ENCODE peak calls at places on chromosome 3, in four cellular contexts. One of them, this sample, is unnamed.

GRCh38 chr3:73576995-73577394 is 47.7 kb downstream of the PDZRN3 start:
- DNase-seq in upper lobe of right lung: no peak
- DNase-seq in endothelial cell of umbilical vein: no peak
- DNase-seq in effector memory CD4-positive, alpha-beta T cell: no peak
- DNase-seq in this sample: no peak

GRCh38 chr3:55180936-55181535 is 253.2 kb upstream of the LRTM1 start:
- DNase-seq in upper lobe of right lung: no peak
- DNase-seq in endothelial cell of umbilical vein: peak; percentile 12
- DNase-seq in effector memory CD4-positive, alpha-beta T cell: no peak
- DNase-seq in this sample: peak; percentile 19

GRCh38 chr3:66106788-66107187 is 68.1 kb upstream of the MAGI1 start:
- DNase-seq in upper lobe of right lung: no peak
- DNase-seq in effector memory CD4-positive, alpha-beta T cell: no peak
- DNase-seq in endothelial cell of umbilical vein: peak; percentile 70
- DNase-seq in this sample: no peak

GRCh38 chr3:45226206-45226915 is at the start of gene TMEM158:
- DNase-seq in upper lobe of right lung: peak; percentile 91
- DNase-seq in effector memory CD4-positive, alpha-beta T cell: peak; percentile 65
- DNase-seq in endothelial cell of umbilical vein: peak; percentile 40
- DNase-seq in this sample: peak; percentile 99

GRCh38 chr3:96813820-96814580 is 394 bp upstream of the EPHA6 start:
- DNase-seq in endothelial cell of umbilical vein: peak; percentile 43
- DNase-seq in upper lobe of right lung: peak; percentile 70
- DNase-seq in effector memory CD4-positive, alpha-beta T cell: no peak
- DNase-seq in this sample: peak; percentile 78

GRCh38 chr3:108131105-108131794 is 40.4 kb upstream of the CD47 start:
- DNase-seq in upper lobe of right lung: no peak
- DNase-seq in effector memory CD4-positive, alpha-beta T cell: no peak
- DNase-seq in endothelial cell of umbilical vein: peak; percentile 62
- DNase-seq in this sample: no peak

GRCh38 chr3:87006844-87007439 is 16.0 kb upstream of the VGLL3 start:
- DNase-seq in endothelial cell of umbilical vein: no peak
- DNase-seq in upper lobe of right lung: no peak
- DNase-seq in effector memory CD4-positive, alpha-beta T cell: no peak
- DNase-seq in this sample: no peak

GRCh38 chr3:194087995-194088841 is 47.7 kb upstream of the HES1 start:
- DNase-seq in upper lobe of right lung: no peak
- DNase-seq in effector memory CD4-positive, alpha-beta T cell: no peak
- DNase-seq in endothelial cell of umbilical vein: no peak
- DNase-seq in this sample: no peak

GRCh38 chr3:99666201-99666600 is 27.8 kb downstream of the COL8A1 start:
- DNase-seq in endothelial cell of umbilical vein: no peak
- DNase-seq in upper lobe of right lung: no peak
- DNase-seq in effector memory CD4-positive, alpha-beta T cell: no peak
- DNase-seq in this sample: no peak

GRCh38 chr3:148175215-148175614 is 522.5 kb upstream of the AGTR1 start:
- DNase-seq in upper lobe of right lung: no peak
- DNase-seq in endothelial cell of umbilical vein: no peak
- DNase-seq in effector memory CD4-positive, alpha-beta T cell: no peak
- DNase-seq in this sample: no peak

GRCh38 chr3:45948881-45949280 is 5.6 kb downstream of the CXCR6 start:
- DNase-seq in upper lobe of right lung: no peak
- DNase-seq in endothelial cell of umbilical vein: no peak
- DNase-seq in effector memory CD4-positive, alpha-beta T cell: no peak
- DNase-seq in this sample: no peak

GRCh38 chr3:127590593-127591477 is at the start of gene TPRA1:
- DNase-seq in endothelial cell of umbilical vein: peak; percentile 96
- DNase-seq in effector memory CD4-positive, alpha-beta T cell: peak; percentile 77
- DNase-seq in upper lobe of right lung: peak; percentile 91
- DNase-seq in this sample: peak; percentile 98

GRCh38 chr3:11120091-11120845 is 34.0 kb upstream of the HRH1 start:
- DNase-seq in endothelial cell of umbilical vein: no peak
- DNase-seq in effector memory CD4-positive, alpha-beta T cell: no peak
- DNase-seq in upper lobe of right lung: no peak
- DNase-seq in this sample: peak; percentile 46

GRCh38 chr3:16378920-16379319 is 113.9 kb downstream of the OXNAD1 start:
- DNase-seq in upper lobe of right lung: no peak
- DNase-seq in endothelial cell of umbilical vein: no peak
- DNase-seq in effector memory CD4-positive, alpha-beta T cell: no peak
- DNase-seq in this sample: no peak

GRCh38 chr3:69737396-69737795 is 1.9 kb upstream of the MITF start:
- DNase-seq in effector memory CD4-positive, alpha-beta T cell: no peak
- DNase-seq in endothelial cell of umbilical vein: no peak
- DNase-seq in upper lobe of right lung: no peak
- DNase-seq in this sample: no peak
- H3K27me3 ChIP-seq in effector memory CD4-positive, alpha-beta T cell: peaks cover 4% of the 10 kb centered on the region
- H3K27me3 ChIP-seq in endothelial cell of umbilical vein: no peaks in the 10 kb centered on the region
- H3K27me3 ChIP-seq in upper lobe of right lung: no peaks in the 10 kb centered on the region
- H3K27me3 ChIP-seq in this sample: peaks cover 34% of the 10 kb centered on the region

GRCh38 chr3:95629802-95630201 is 1184.6 kb upstream of the EPHA6 start:
- DNase-seq in effector memory CD4-positive, alpha-beta T cell: no peak
- DNase-seq in endothelial cell of umbilical vein: no peak
- DNase-seq in upper lobe of right lung: no peak
- DNase-seq in this sample: peak; percentile 13
- H3K27me3 ChIP-seq in effector memory CD4-positive, alpha-beta T cell: no peaks in the 10 kb centered on the region
- H3K27me3 ChIP-seq in endothelial cell of umbilical vein: no peaks in the 10 kb centered on the region
- H3K27me3 ChIP-seq in upper lobe of right lung: no peaks in the 10 kb centered on the region
- H3K27me3 ChIP-seq in this sample: no peaks in the 10 kb centered on the region

DNA sequence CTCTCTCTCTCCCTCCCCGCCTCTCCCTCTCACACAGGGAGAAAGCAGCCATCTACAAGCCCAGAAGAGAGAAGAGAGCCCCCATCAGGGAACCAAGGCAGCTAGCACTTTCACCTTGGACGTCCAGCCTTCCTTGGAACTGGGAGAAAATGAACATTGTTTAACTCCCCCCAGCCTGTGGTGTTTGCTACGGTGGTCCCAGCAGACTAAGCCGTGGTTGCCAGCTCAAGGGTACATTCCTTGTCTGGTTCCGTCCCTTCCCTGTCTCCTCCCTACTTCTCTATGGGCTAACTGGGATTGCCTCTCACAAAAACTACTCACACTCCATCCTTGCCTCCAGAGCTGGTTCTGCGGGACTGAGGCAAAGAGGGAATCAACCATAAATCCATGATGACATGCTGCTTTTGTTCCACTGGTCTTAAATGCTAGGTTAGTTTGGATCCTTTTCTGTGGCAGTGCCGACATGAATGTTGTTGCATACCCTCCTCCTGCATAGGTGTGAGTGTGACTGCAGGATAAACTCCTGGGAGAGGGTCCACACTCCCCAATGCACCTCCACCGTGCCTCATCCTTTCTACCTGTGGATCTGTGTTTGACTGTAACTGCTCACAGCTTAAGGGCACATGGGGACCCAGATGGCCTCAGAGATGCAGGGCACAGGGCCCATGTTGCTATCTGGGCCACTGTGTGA is 12.0 kb downstream of the C3orf22 start:
- DNase-seq in effector memory CD4-positive, alpha-beta T cell: no peak
- DNase-seq in endothelial cell of umbilical vein: no peak
- DNase-seq in upper lobe of right lung: no peak
- DNase-seq in this sample: peak; percentile 36
- H3K27me3 ChIP-seq in effector memory CD4-positive, alpha-beta T cell: no peaks in the 10 kb centered on the region
- H3K27me3 ChIP-seq in endothelial cell of umbilical vein: no peaks in the 10 kb centered on the region
- H3K27me3 ChIP-seq in upper lobe of right lung: peaks cover 13% of the 10 kb centered on the region
- H3K27me3 ChIP-seq in this sample: no peaks in the 10 kb centered on the region

GRCh38 chr3:48929358-48930035 is 10.9 kb downstream of the ARIH2 start:
- DNase-seq in endothelial cell of umbilical vein: peak; percentile 84
- DNase-seq in upper lobe of right lung: no peak
- DNase-seq in effector memory CD4-positive, alpha-beta T cell: no peak
- DNase-seq in this sample: no peak

GRCh38 chr3:48927928-48928327 is 9.3 kb downstream of the ARIH2 start:
- DNase-seq in effector memory CD4-positive, alpha-beta T cell: no peak
- DNase-seq in endothelial cell of umbilical vein: no peak
- DNase-seq in upper lobe of right lung: no peak
- DNase-seq in this sample: no peak

GRCh38 chr3:48926425-48927392 is 8.1 kb downstream of the ARIH2 start:
- DNase-seq in effector memory CD4-positive, alpha-beta T cell: no peak
- DNase-seq in upper lobe of right lung: no peak
- DNase-seq in endothelial cell of umbilical vein: no peak
- DNase-seq in this sample: no peak

GRCh38 chr3:48930590-48930989 is 11.9 kb downstream of the ARIH2 start:
- DNase-seq in effector memory CD4-positive, alpha-beta T cell: no peak
- DNase-seq in endothelial cell of umbilical vein: no peak
- DNase-seq in upper lobe of right lung: no peak
- DNase-seq in this sample: no peak

GRCh38 chr3:48928679-48929078 is 10.0 kb downstream of the ARIH2 start:
- DNase-seq in effector memory CD4-positive, alpha-beta T cell: no peak
- DNase-seq in endothelial cell of umbilical vein: peak; percentile 60
- DNase-seq in upper lobe of right lung: no peak
- DNase-seq in this sample: no peak
- H3K27me3 ChIP-seq in effector memory CD4-positive, alpha-beta T cell: no peaks in the 10 kb centered on the region
- H3K27me3 ChIP-seq in endothelial cell of umbilical vein: no peaks in the 10 kb centered on the region
- H3K27me3 ChIP-seq in upper lobe of right lung: no peaks in the 10 kb centered on the region
- H3K27me3 ChIP-seq in this sample: no peaks in the 10 kb centered on the region

GRCh38 chr3:62368705-62369475 is 4.5 kb downstream of the FEZF2 start:
- DNase-seq in endothelial cell of umbilical vein: no peak
- DNase-seq in effector memory CD4-positive, alpha-beta T cell: no peak
- DNase-seq in upper lobe of right lung: no peak
- DNase-seq in this sample: peak; percentile 87
- H3K27me3 ChIP-seq in endothelial cell of umbilical vein: peaks cover 98% of the 10 kb centered on the region
- H3K27me3 ChIP-seq in effector memory CD4-positive, alpha-beta T cell: no peaks in the 10 kb centered on the region
- H3K27me3 ChIP-seq in upper lobe of right lung: peaks cover 78% of the 10 kb centered on the region
- H3K27me3 ChIP-seq in this sample: peaks cover 98% of the 10 kb centered on the region

DNA sequence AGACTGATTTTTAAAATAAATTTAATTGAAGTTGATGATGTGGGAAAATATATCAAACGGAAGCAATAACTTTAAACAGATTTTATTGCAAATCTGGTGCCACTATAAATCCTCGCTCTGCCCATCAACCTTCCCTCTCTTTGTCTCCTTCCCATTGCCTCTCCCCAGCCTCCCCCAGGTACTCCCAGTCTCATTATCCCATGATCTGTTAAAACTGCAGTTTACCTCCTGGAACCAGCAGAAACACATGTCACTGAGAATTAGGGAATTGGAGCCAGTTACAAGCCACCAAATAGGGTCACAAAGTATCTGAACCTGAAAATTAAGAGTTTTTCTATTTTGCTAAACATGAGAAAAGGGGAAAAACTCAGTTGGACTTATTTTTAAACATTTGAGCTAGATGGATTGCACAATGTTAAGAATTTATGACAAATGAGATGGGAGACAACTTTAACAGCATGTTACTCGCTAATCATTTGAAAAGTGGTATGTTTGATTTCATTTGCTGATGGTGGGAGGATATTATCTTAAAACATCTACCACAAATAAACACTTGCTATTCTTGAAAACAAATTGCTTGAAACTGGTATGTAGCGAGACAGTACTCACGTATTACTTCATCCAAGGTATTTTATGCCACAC is 2.4 kb downstream of the PLCH1 start:
- DNase-seq in endothelial cell of umbilical vein: no peak
- DNase-seq in upper lobe of right lung: no peak
- DNase-seq in effector memory CD4-positive, alpha-beta T cell: no peak
- DNase-seq in this sample: no peak
- H3K27me3 ChIP-seq in endothelial cell of umbilical vein: peaks cover 42% of the 10 kb centered on the region
- H3K27me3 ChIP-seq in upper lobe of right lung: peaks cover 47% of the 10 kb centered on the region
- H3K27me3 ChIP-seq in effector memory CD4-positive, alpha-beta T cell: no peaks in the 10 kb centered on the region
- H3K27me3 ChIP-seq in this sample: no peaks in the 10 kb centered on the region

DNA sequence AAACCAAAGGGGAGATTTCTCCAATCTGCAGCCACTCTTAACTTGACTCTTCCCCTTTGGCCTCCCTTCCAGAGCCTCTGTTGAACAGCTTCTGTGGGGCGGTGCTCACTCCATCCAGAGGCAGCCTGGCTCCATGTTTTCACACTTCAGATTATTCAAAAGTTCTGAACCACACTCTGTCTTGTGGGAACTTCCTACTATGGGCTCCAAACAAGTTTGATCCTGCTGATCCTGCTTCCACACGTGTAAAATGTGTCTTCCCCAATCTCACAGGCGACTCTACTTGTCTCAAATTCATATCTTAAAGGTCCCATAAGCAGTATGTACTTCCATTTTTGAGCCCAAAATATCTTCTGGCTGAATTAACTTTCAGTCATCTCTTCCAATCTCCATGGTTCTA is 176.1 kb upstream of the BCL6 start:
- DNase-seq in upper lobe of right lung: no peak
- DNase-seq in effector memory CD4-positive, alpha-beta T cell: no peak
- DNase-seq in endothelial cell of umbilical vein: no peak
- DNase-seq in this sample: no peak
- H3K27me3 ChIP-seq in upper lobe of right lung: no peaks in the 10 kb centered on the region
- H3K27me3 ChIP-seq in effector memory CD4-positive, alpha-beta T cell: no peaks in the 10 kb centered on the region
- H3K27me3 ChIP-seq in endothelial cell of umbilical vein: peaks cover 4% of the 10 kb centered on the region
- H3K27me3 ChIP-seq in this sample: no peaks in the 10 kb centered on the region

GRCh38 chr3:158105124-158105709 is 1.0 kb downstream of the SHOX2 start:
- DNase-seq in endothelial cell of umbilical vein: no peak
- DNase-seq in effector memory CD4-positive, alpha-beta T cell: no peak
- DNase-seq in upper lobe of right lung: peak; percentile 58
- DNase-seq in this sample: peak; percentile 74
- H3K27me3 ChIP-seq in endothelial cell of umbilical vein: peaks cover 94% of the 10 kb centered on the region
- H3K27me3 ChIP-seq in effector memory CD4-positive, alpha-beta T cell: peaks cover 84% of the 10 kb centered on the region
- H3K27me3 ChIP-seq in upper lobe of right lung: peaks cover 90% of the 10 kb centered on the region
- H3K27me3 ChIP-seq in this sample: peaks cover 90% of the 10 kb centered on the region